ENCODE peak calls at places on chromosomes 6 and 20, in six cellular contexts. U, B, N, F, L and E are unnamed samples.

GRCh38 chr20:62052842-62053464 is 12.7 kb downstream of the TAF4 start:
- DNase-seq in F (no peak), U (no peak), B (no peak), L (no peak), N (no peak), E (no peak)

GRCh38 chr6:128493877-128494276 is 26.5 kb downstream of the PTPRK start:
- DNase-seq in L (no peak), N (no peak), B (no peak), F (no peak), U (no peak), E (no peak)

GRCh38 chr6:12815884-12816600 is 99.5 kb downstream of the PHACTR1 start:
- DNase-seq in B (no peak), N (no peak), L (no peak), U (no peak), F (no peak), E (no peak)

GRCh38 chr6:157528931-157529653 is 148.1 kb downstream of the ZDHHC14 start:
- DNase-seq in N (no peak), L (no peak), B (no peak), F (peak; percentile 15), U (no peak), E (no peak)

GRCh38 chr6:18219611-18220010 is 44.7 kb downstream of the DEK start:
- DNase-seq in U (no peak), L (peak; percentile 25), N (no peak), B (no peak), F (no peak), E (no peak)

GRCh38 chr6:123715243-123715863 is 78.6 kb upstream of the TRDN start:
- DNase-seq in B (no peak), L (peak; percentile 42), N (peak; percentile 12), U (no peak), F (peak; percentile 34), E (peak; percentile 9)

GRCh38 chr6:159654483-159655098 is 38.5 kb downstream of the SOD2 start:
- DNase-seq in L (peak; percentile 23), B (no peak), U (peak; percentile 54), F (peak; percentile 24), N (peak; percentile 6), E (no peak)

GRCh38 chr20:38272398-38272797 is 11.9 kb upstream of the KIAA1755 start:
- DNase-seq in L (no peak), B (no peak), U (no peak), N (no peak), F (no peak), E (no peak)

GRCh38 chr6:19697744-19698290 is 139.4 kb upstream of the ID4 start:
- DNase-seq in L (no peak), U (peak; percentile 78), N (no peak), B (no peak), F (no peak), E (no peak)

GRCh38 chr20:34040300-34041015 is 46.7 kb downstream of the RALY start:
- DNase-seq in B (no peak), L (no peak), U (no peak), N (no peak), F (no peak), E (no peak)

GRCh38 chr6:119608994-119609393 is 259.4 kb upstream of the MAN1A1 start:
- DNase-seq in B (no peak), N (no peak), U (no peak), L (no peak), F (no peak), E (no peak)

GRCh38 chr20:33733654-33734576 is 2.1 kb downstream of the ZNF341 start:
- DNase-seq in F (peak; percentile 80), U (peak; percentile 83), L (no peak), B (no peak), N (peak; percentile 75), E (peak; percentile 35)

GRCh38 chr6:10434235-10434634 is 19.4 kb upstream of the TFAP2A start:
- DNase-seq in L (no peak), U (no peak), F (peak; percentile 23), N (no peak), B (no peak), E (no peak)

GRCh38 chr20:57308451-57309410 is 20.9 kb upstream of the SPO11 start:
- DNase-seq in F (no peak), B (no peak), L (no peak), U (no peak), N (no peak), E (no peak)

GRCh38 chr6:28124350-28124970 is at the start of gene ZSCAN16:
- DNase-seq in F (peak; percentile 91), N (peak; percentile 95), L (peak; percentile 80), B (peak; percentile 53), U (peak; percentile 89), E (peak; percentile 86)

GRCh38 chr6:12150812-12151432 is 138.8 kb downstream of the HIVEP1 start:
- DNase-seq in F (peak; percentile 56), U (no peak), B (no peak), L (peak; percentile 70), N (peak; percentile 64), E (no peak)

GRCh38 chr20:2654384-2654822 is 2.0 kb downstream of the NOP56 start:
- DNase-seq in F (no peak), N (no peak), L (no peak), B (no peak), U (no peak), E (no peak)

GRCh38 chr20:4090756-4091331 is 75.5 kb upstream of the RNF24 start:
- DNase-seq in L (peak; percentile 16), B (no peak), U (peak; percentile 69), F (no peak), N (no peak), E (no peak)

GRCh38 chr20:18727032-18727508 is 86.5 kb upstream of the SCP2D1 start:
- DNase-seq in U (no peak), F (no peak), B (no peak), N (peak; percentile 39), L (no peak), E (peak; percentile 21)

GRCh38 chr6:138607478-138608433 is 108.5 kb upstream of the NHSL1 start:
- DNase-seq in F (no peak), N (no peak), B (no peak), U (no peak), L (no peak), E (no peak)

GRCh38 chr6:17311595-17312311 is 30.6 kb downstream of the RBM24 start:
- DNase-seq in N (no peak), B (no peak), F (peak; percentile 1), L (no peak), U (peak; percentile 25), E (no peak)

GRCh38 chr6:70166088-70166958 is 136.6 kb downstream of the COL9A1 start:
- DNase-seq in F (peak; percentile 77), L (peak; percentile 48), N (peak; percentile 34), B (no peak), U (peak; percentile 67), E (peak; percentile 62)

GRCh38 chr20:46021361-46022359 is 7.4 kb upstream of the SLC12A5 start:
- DNase-seq in U (no peak), N (no peak), L (no peak), F (peak; percentile 64), B (peak; percentile 32), E (peak; percentile 81)

GRCh38 chr6:167787896-167788530 is 38.7 kb upstream of the AFDN start:
- DNase-seq in U (no peak), B (no peak), L (no peak), N (no peak), F (no peak), E (no peak)

GRCh38 chr6:74598473-74599393 is 607.1 kb downstream of the COL12A1 start:
- DNase-seq in L (no peak), U (peak; percentile 52), F (no peak), B (no peak), N (no peak), E (no peak)

GRCh38 chr20:3276400-3277015 is 37.5 kb upstream of the SLC4A11 start:
- DNase-seq in U (peak; percentile 12), F (peak; percentile 4), N (peak; percentile 49), L (no peak), B (no peak), E (no peak)